ENCODE peak calls at places on chromosomes 3 and 15, in six cellular contexts. D is IMR-90, L is neuronal stem cell, V is mesenchymal stem cell, I is trophoblast cell, O is H1. X is an unnamed sample.

GRCh38 chr15:48370460-48370859 is 39.2 kb downstream of the DUT start:
- DNase-seq in D (peak), L (no peak), V (no peak), I (no peak), O (no peak), X (no peak)

GRCh38 chr15:60905587-60905986 is 323.5 kb downstream of the RORA start:
- DNase-seq in D (no peak), L (no peak), V (no peak), I (no peak), O (no peak), X (peak)

GRCh38 chr15:74335396-74335795 is 32.0 kb downstream of the CYP11A1 start:
- DNase-seq in D (no peak), L (no peak), V (no peak), I (no peak), O (no peak), X (no peak)

GRCh38 chr3:141950572-141951493 is 74.4 kb downstream of the ATP1B3 start:
- DNase-seq in D (no peak), L (no peak), V (no peak), I (no peak), O (peak), X (no peak)

GRCh38 chr3:61560452-61561373 is 658 bp upstream of the PTPRG start:
- DNase-seq in D (peak), L (peak), V (peak), I (peak), O (peak), X (peak)

GRCh38 chr3:72161870-72162617 is 377.1 kb upstream of the PROK2 start:
- DNase-seq in D (peak), L (no peak), V (no peak), I (no peak), O (no peak), X (no peak)

GRCh38 chr3:98259707-98260106 is 4.3 kb upstream of the OR5H6 start:
- DNase-seq in D (no peak), L (no peak), V (no peak), I (no peak), O (peak), X (peak)

GRCh38 chr15:80418892-80419537 is 14.8 kb downstream of the ARNT2 start:
- DNase-seq in D (peak), L (no peak), V (peak), I (peak), O (no peak), X (no peak)

GRCh38 chr3:152650177-152650576 is 184.8 kb upstream of the P2RY1 start:
- DNase-seq in D (no peak), L (no peak), V (peak), I (no peak), O (no peak), X (no peak)

GRCh38 chr15:33780011-33780768 is 188.1 kb upstream of the CHRM5 start:
- DNase-seq in D (no peak), L (no peak), V (no peak), I (no peak), O (no peak), X (no peak)

GRCh38 chr3:119497824-119498187 is 541 bp upstream of the TIMMDC1 start:
- DNase-seq in D (peak), L (peak), V (peak), I (peak), O (no peak), X (no peak)

GRCh38 chr3:58082047-58082446 is 73.8 kb downstream of the FLNB start:
- DNase-seq in D (peak), L (no peak), V (peak), I (no peak), O (no peak), X (no peak)

GRCh38 chr3:45972534-45973402 is 22.9 kb downstream of the FYCO1 start:
- DNase-seq in D (peak), L (no peak), V (peak), I (peak), O (no peak), X (no peak)

GRCh38 chr3:107634142-107634489 is 111.4 kb downstream of the BBX start:
- DNase-seq in D (no peak), L (no peak), V (no peak), I (no peak), O (no peak), X (no peak)

GRCh38 chr3:183268361-183268760 is 15.3 kb downstream of the B3GNT5 start:
- DNase-seq in D (no peak), L (no peak), V (no peak), I (no peak), O (no peak), X (no peak)

GRCh38 chr3:177452487-177452886 is 255.2 kb upstream of the TBL1XR1 start:
- DNase-seq in D (peak), L (no peak), V (peak), I (peak), O (no peak), X (no peak)

DNA sequence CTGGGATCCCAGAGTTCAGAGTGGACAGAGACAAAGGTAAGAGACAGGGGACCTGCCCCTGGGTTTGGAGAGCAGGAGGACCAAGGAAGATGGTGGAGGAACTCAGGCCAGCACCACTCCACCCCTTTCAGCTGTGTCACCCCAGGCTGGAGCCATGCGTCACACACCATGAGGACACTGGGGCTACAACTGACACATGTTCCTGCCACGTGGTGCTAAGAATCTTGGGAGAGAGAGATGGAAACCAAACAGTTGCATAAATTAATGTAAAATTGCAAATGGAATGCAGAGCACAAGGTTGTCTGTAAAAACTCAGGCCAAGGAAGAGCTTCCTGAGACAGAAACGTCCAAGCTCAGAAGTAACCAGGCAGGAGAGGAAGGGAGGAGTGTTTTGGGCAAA is 22.7 kb upstream of the VPS33B start:
- DNase-seq in D (no peak), L (no peak), V (no peak), I (no peak), O (no peak), X (no peak)
- H4K91ac ChIP-seq in D (no peak), L (no peak), V (no peak), I (no peak), O (no peak), X (no peak)

DNA sequence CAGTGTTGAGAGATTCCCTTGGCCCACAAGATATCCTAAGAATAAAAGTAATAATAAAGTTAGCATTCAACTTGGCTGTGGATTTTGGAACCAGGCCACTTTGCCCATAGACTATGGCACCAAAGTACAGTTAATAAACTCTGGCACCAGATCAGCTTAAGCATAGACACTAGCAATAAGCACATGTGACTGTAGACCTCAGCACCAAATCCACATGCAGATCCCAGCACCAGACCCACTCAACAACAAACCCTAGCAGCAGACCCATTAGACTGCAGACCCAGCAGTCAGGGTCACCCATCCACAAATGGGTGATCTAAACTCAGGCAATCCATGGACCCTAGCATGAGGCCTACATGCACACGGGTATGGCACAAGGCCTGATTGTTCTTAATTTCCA is 384.8 kb upstream of the CADM2 start:
- DNase-seq in D (no peak), L (no peak), V (no peak), I (no peak), O (no peak), X (no peak)
- H4K91ac ChIP-seq in D (no peak), L (no peak), V (no peak), I (no peak), O (no peak), X (no peak)

GRCh38 chr3:130825762-130826297 is 68.1 kb upstream of the ATP2C1 start:
- DNase-seq in D (no peak), L (no peak), V (no peak), I (no peak), O (no peak), X (no peak)
- H4K91ac ChIP-seq in D (no peak), L (no peak), V (no peak), I (no peak), O (no peak), X (no peak)

GRCh38 chr3:156509209-156510174 is 45.4 kb downstream of the SSR3 start:
- DNase-seq in D (peak), L (peak), V (peak), I (peak), O (no peak), X (no peak)
- H4K91ac ChIP-seq in D (no peak), L (no peak), V (no peak), I (no peak), O (no peak), X (no peak)

GRCh38 chr3:187702507-187703033 is at the start of gene RTP2:
- DNase-seq in D (no peak), L (no peak), V (no peak), I (no peak), O (no peak), X (no peak)
- H4K91ac ChIP-seq in D (no peak), L (no peak), V (no peak), I (no peak), O (no peak), X (no peak)

GRCh38 chr15:57605491-57605890 is 13.8 kb downstream of the MYZAP start:
- DNase-seq in D (no peak), L (no peak), V (no peak), I (no peak), O (no peak), X (no peak)

GRCh38 chr15:57607570-57608000 is 15.9 kb downstream of the MYZAP start:
- DNase-seq in D (no peak), L (no peak), V (peak), I (peak), O (no peak), X (no peak)

GRCh38 chr15:57604502-57604901 is 12.8 kb downstream of the MYZAP start:
- DNase-seq in D (no peak), L (no peak), V (no peak), I (no peak), O (no peak), X (no peak)

GRCh38 chr15:57606816-57607215 is 15.1 kb downstream of the MYZAP start:
- DNase-seq in D (no peak), L (no peak), V (no peak), I (no peak), O (no peak), X (no peak)

GRCh38 chr15:57606048-57606447 is 14.3 kb downstream of the MYZAP start:
- DNase-seq in D (no peak), L (no peak), V (no peak), I (no peak), O (no peak), X (no peak)
- H4K91ac ChIP-seq in D (no peak), L (no peak), V (no peak), I (no peak), O (no peak), X (no peak)

GRCh38 chr3:134251731-134252391 is 1.2 kb upstream of the RYK start:
- DNase-seq in D (no peak), L (no peak), V (no peak), I (peak), O (no peak), X (peak)

GRCh38 chr3:134252766-134253165 is 2.1 kb upstream of the RYK start:
- DNase-seq in D (no peak), L (no peak), V (no peak), I (no peak), O (no peak), X (no peak)

GRCh38 chr3:134249442-134249841 is 1.2 kb downstream of the RYK start:
- DNase-seq in D (no peak), L (no peak), V (peak), I (no peak), O (no peak), X (no peak)

GRCh38 chr3:134249935-134250716 is 533 bp downstream of the RYK start:
- DNase-seq in D (peak), L (peak), V (peak), I (peak), O (peak), X (peak)

GRCh38 chr3:134250717-134251220 is at the start of gene RYK:
- DNase-seq in D (peak), L (peak), V (peak), I (peak), O (peak), X (peak)
- H4K91ac ChIP-seq in D (peak), L (no peak), V (peak), I (peak), O (peak), X (no peak)

X was measured in H9.